ENCODE peak calls at places on chromosome 6, in seven cellular contexts. S is globus pallidus; Z is EL; E is GM12865; J is cardiac muscle cell; R is effector CD4-positive, alpha-beta T cell; F is stimulated activated CD4-positive, alpha-beta T cell treated with anti-CD3 and anti-CD28 coated beads, Interleukin-2, amount 100 ng/mL, for 48 hours. P is an unnamed sample.

GRCh38 chr6:108835218-108835850 is 12.9 kb upstream of the ARMC2 start:
- DNase-seq in R (peak), E (peak), J (peak), Z (peak), S (peak), F (peak), P (peak)

GRCh38 chr6:134097114-134097707 is 44.8 kb upstream of the SLC2A12 start:
- DNase-seq in E (peak), Z (peak), R (peak), J (peak), F (peak), S (peak), P (peak)

GRCh38 chr6:166313255-166314070 is 5.3 kb upstream of the PRR18 start:
- DNase-seq in E (peak), F (peak), J (peak), Z (peak), S (peak), R (no peak), P (no peak)

GRCh38 chr6:143039548-143039947 is 21.1 kb upstream of the AIG1 start:
- DNase-seq in J (no peak), S (no peak), Z (no peak), E (peak), F (no peak), R (no peak), P (no peak)

GRCh38 chr6:143125455-143125854 is 64.8 kb downstream of the AIG1 start:
- DNase-seq in R (no peak), E (no peak), J (peak), Z (peak), S (no peak), F (no peak), P (no peak)

GRCh38 chr6:10429638-10430427 is 15.0 kb upstream of the TFAP2A start:
- DNase-seq in S (peak), F (no peak), Z (peak), R (no peak), J (peak), E (peak), P (no peak)

GRCh38 chr6:116596815-116597214 is 19.5 kb upstream of the RSPH4A start:
- DNase-seq in E (no peak), F (no peak), R (no peak), Z (no peak), S (no peak), J (peak), P (no peak)

GRCh38 chr6:26457407-26457795 is 354 bp upstream of the BTN2A1 start:
- DNase-seq in F (no peak), R (no peak), Z (no peak), E (no peak), J (no peak), S (no peak), P (no peak)

GRCh38 chr6:37988131-37988530 is 168.6 kb downstream of the ZFAND3 start:
- DNase-seq in Z (peak), F (no peak), E (no peak), R (no peak), J (peak), S (no peak), P (no peak)

GRCh38 chr6:3825851-3826581 is 23.2 kb upstream of the FAM50B start:
- DNase-seq in E (no peak), R (no peak), F (no peak), J (peak), S (peak), Z (peak), P (peak)

GRCh38 chr6:169406794-169407193 is 153.1 kb upstream of the THBS2 start:
- DNase-seq in Z (no peak), F (no peak), R (no peak), E (no peak), J (no peak), S (no peak), P (no peak)

GRCh38 chr6:21992178-21992967 is 304.5 kb downstream of the PRL start:
- DNase-seq in E (peak), J (peak), S (no peak), F (peak), Z (peak), R (no peak), P (no peak)

P was measured in AG09319.